ENCODE peak calls at places on chromosomes 6 and 20, in nine cellular contexts. M is stimulated activated CD4-positive, alpha-beta T cell treated with anti-CD3 and anti-CD28 coated beads, Interleukin-4, amount 100 ng/mL, for 1 hour; Q is SW480; S is mammary epithelial cell; P is choroid plexus epithelial cell; O is cardiac muscle cell; H is kidney; T is T-helper 9 cell; Y is NCI-H748 treated with DMSO at 0.1 percent for 48 hours. C is an unnamed sample.

GRCh38 chr6:156427345-156427744 is 349.8 kb upstream of the ARID1B start:
- DNase-seq in P (peak; percentile 79), O (no peak), S (peak; percentile 92), T (no peak), Y (no peak), M (no peak), Q (peak; percentile 18), H (no peak), C (no peak)

GRCh38 chr6:163329991-163330390 is 84.5 kb upstream of the QKI start:
- DNase-seq in S (no peak), M (no peak), H (no peak), O (no peak), Y (no peak), P (peak; percentile 44), Q (no peak), T (no peak), C (no peak)

GRCh38 chr6:41901882-41902519 is 6.8 kb upstream of the USP49 start:
- DNase-seq in H (no peak), O (no peak), Y (no peak), P (peak; percentile 67), T (peak; percentile 50), M (peak; percentile 56), S (no peak), Q (peak; percentile 24), C (no peak)

GRCh38 chr6:128465368-128466343 is 54.7 kb downstream of the PTPRK start:
- DNase-seq in H (no peak), Q (no peak), O (no peak), T (no peak), S (no peak), Y (no peak), P (no peak), M (no peak), C (no peak)

GRCh38 chr6:144064831-144065668 is 30.3 kb downstream of the SF3B5 start:
- DNase-seq in Y (peak; percentile 49), H (no peak), M (no peak), O (no peak), S (no peak), Q (no peak), T (no peak), P (peak; percentile 6), C (no peak)

GRCh38 chr6:89254569-89254968 is 37.4 kb upstream of the GABRR1 start:
- DNase-seq in M (no peak), Q (no peak), S (peak; percentile 11), P (peak; percentile 3), O (no peak), H (no peak), Y (no peak), T (no peak), C (no peak)

GRCh38 chr6:46510656-46511055 is 19.4 kb upstream of the RCAN2 start:
- DNase-seq in T (no peak), Q (no peak), S (peak; percentile 58), P (peak; percentile 94), H (peak; percentile 53), M (no peak), Y (no peak), O (no peak), C (peak; percentile 54)

GRCh38 chr6:106511274-106512047 is 117.8 kb downstream of the RTN4IP1 start:
- DNase-seq in T (peak; percentile 40), O (peak; percentile 44), P (no peak), M (peak; percentile 54), H (no peak), Y (no peak), S (peak; percentile 74), Q (peak; percentile 47), C (peak; percentile 89)

GRCh38 chr20:45307076-45307645 is 521 bp downstream of the RBPJL start:
- DNase-seq in S (no peak), O (no peak), P (no peak), M (no peak), Y (no peak), Q (no peak), H (no peak), T (no peak), C (no peak)

GRCh38 chr6:115545410-115545986 is 515.2 kb downstream of the FRK start:
- DNase-seq in H (peak; percentile 62), P (no peak), T (no peak), S (no peak), M (no peak), Q (no peak), Y (peak; percentile 47), O (peak; percentile 43), C (no peak)

GRCh38 chr20:62374431-62375152 is 7.5 kb upstream of the LAMA5 start:
- DNase-seq in H (no peak), Y (no peak), M (no peak), O (no peak), Q (no peak), T (no peak), S (no peak), P (no peak), C (no peak)

GRCh38 chr6:32294566-32294965 is 70.7 kb upstream of the NOTCH4 start:
- DNase-seq in Q (no peak), O (no peak), M (no peak), P (no peak), S (no peak), H (no peak), Y (no peak), T (no peak), C (no peak)

GRCh38 chr6:131199568-131200272 is 64.5 kb downstream of the AKAP7 start:
- DNase-seq in S (peak; percentile 55), P (peak; percentile 92), Y (peak; percentile 10), Q (peak; percentile 60), O (peak; percentile 70), M (peak; percentile 46), H (no peak), T (peak; percentile 48), C (no peak)

GRCh38 chr6:162856885-162857284 is 129.1 kb downstream of the PACRG start:
- DNase-seq in T (no peak), P (peak; percentile 89), O (peak; percentile 84), Y (peak; percentile 72), S (peak; percentile 27), H (no peak), Q (peak; percentile 62), M (no peak), C (no peak)

GRCh38 chr6:42746452-42747400 is 823 bp upstream of the TBCC start:
- DNase-seq in P (peak; percentile 92), M (peak; percentile 77), Y (peak; percentile 99), S (peak; percentile 87), T (peak; percentile 64), O (peak; percentile 93), Q (peak; percentile 79), H (peak; percentile 95), C (peak; percentile 85)

GRCh38 chr6:135162678-135163439 is 18.2 kb upstream of the MYB start:
- DNase-seq in O (peak; percentile 29), T (peak; percentile 38), M (peak; percentile 34), H (no peak), P (peak; percentile 47), Q (no peak), Y (no peak), S (no peak), C (no peak)

GRCh38 chr6:36029464-36029863 is 1.9 kb downstream of the MAPK14 start:
- DNase-seq in O (no peak), Q (peak; percentile 19), M (no peak), P (peak; percentile 88), T (no peak), Y (peak; percentile 32), H (no peak), S (peak; percentile 57), C (no peak)

GRCh38 chr6:20644667-20645370 is 110.6 kb downstream of the CDKAL1 start:
- DNase-seq in H (no peak), P (peak; percentile 74), S (peak; percentile 30), Q (no peak), O (no peak), M (no peak), Y (no peak), T (no peak), C (no peak)

GRCh38 chr6:47264775-47265184 is 44.9 kb downstream of the TNFRSF21 start:
- DNase-seq in Y (no peak), O (no peak), H (no peak), T (no peak), S (no peak), P (no peak), Q (no peak), M (no peak), C (no peak)

GRCh38 chr6:2940010-2940850 is 31.1 kb downstream of the SERPINB6 start:
- DNase-seq in O (no peak), H (no peak), M (peak; percentile 75), T (peak; percentile 55), Y (no peak), Q (no peak), P (no peak), S (no peak), C (peak; percentile 36)

GRCh38 chr6:26319405-26320128 is 45.4 kb upstream of the BTN3A2 start:
- DNase-seq in S (no peak), Q (no peak), M (no peak), T (no peak), P (no peak), O (no peak), H (no peak), Y (no peak), C (no peak)

GRCh38 chr6:56745971-56746370 is 103.3 kb upstream of the DST start:
- DNase-seq in T (no peak), H (no peak), M (no peak), Q (no peak), P (no peak), Y (no peak), S (no peak), O (no peak), C (no peak)

GRCh38 chr6:21582651-21583050 is 10.9 kb upstream of the SOX4 start:
- DNase-seq in T (no peak), H (no peak), Y (no peak), M (no peak), Q (no peak), P (no peak), O (no peak), S (peak; percentile 82), C (no peak)

GRCh38 chr6:69871107-69871506 is 4.8 kb downstream of the COL19A1 start:
- DNase-seq in M (no peak), T (no peak), Y (no peak), O (no peak), H (no peak), P (no peak), S (no peak), Q (no peak), C (no peak)

GRCh38 chr6:48315051-48315719 is 204.2 kb upstream of the PTCHD4 start:
- DNase-seq in Y (no peak), Q (no peak), P (no peak), M (no peak), S (no peak), T (no peak), O (no peak), H (no peak), C (no peak)

GRCh38 chr6:157954150-157955117 is 27.2 kb upstream of the SYNJ2 start:
- DNase-seq in H (no peak), M (no peak), T (no peak), P (peak; percentile 43), S (peak; percentile 56), O (no peak), Y (peak; percentile 63), Q (peak; percentile 81), C (peak; percentile 78)

GRCh38 chr6:16950825-16951495 is 150.9 kb upstream of the STMND1 start:
- DNase-seq in P (no peak), S (no peak), H (no peak), O (no peak), Q (no peak), T (no peak), M (no peak), Y (no peak), C (no peak)

GRCh38 chr6:90086517-90086916 is 192.2 kb downstream of the GJA10 start:
- DNase-seq in T (no peak), M (no peak), Q (no peak), S (peak; percentile 94), H (no peak), Y (no peak), P (no peak), O (no peak), C (no peak)

C was measured in lower leg skin.